ENCODE peak calls at places on chromosomes 6 and 20, in six cellular contexts. L is activated B cell treated with CpG ODN at 0.5 μM for 24 hours; C is stimulated activated CD4-positive, alpha-beta T cell treated with anti-CD3 and anti-CD28 coated beads, TNF-alpha, amount 100 ng/mL, for 48 hours; G is right lobe of liver; J is activated CD4-positive, alpha-beta memory T cell treated with anti-CD3 and anti-CD28 coated beads for 36 hours; F is AG08395. H is an unnamed sample.

GRCh38 chr20:32764000-32764960 is 2.1 kb downstream of the DNMT3B start:
- DNase-seq in L (no peak), C (no peak), G (no peak), J (no peak), F (no peak), H (no peak)

GRCh38 chr6:94893327-94893726 is 684.0 kb upstream of the MANEA start:
- DNase-seq in L (no peak), C (no peak), G (no peak), J (no peak), F (no peak), H (no peak)

GRCh38 chr20:47178277-47178676 is 178.2 kb downstream of the ZMYND8 start:
- DNase-seq in L (no peak), C (no peak), G (no peak), J (no peak), F (no peak), H (no peak)

GRCh38 chr6:157184202-157185015 is 138.9 kb downstream of the TMEM242 start:
- DNase-seq in L (peak), C (peak), G (peak), J (peak), F (peak), H (peak)

GRCh38 chr6:43173496-43174262 is 2.6 kb downstream of the SRF start:
- DNase-seq in L (no peak), C (no peak), G (no peak), J (peak), F (no peak), H (no peak)

GRCh38 chr6:113860165-113860955 is 3.2 kb downstream of the MARCKS start:
- DNase-seq in L (peak), C (no peak), G (peak), J (no peak), F (peak), H (no peak)

GRCh38 chr6:17881085-17881883 is 106.2 kb downstream of the KIF13A start:
- DNase-seq in L (no peak), C (no peak), G (no peak), J (no peak), F (no peak), H (no peak)

GRCh38 chr20:62069741-62070216 is 4.1 kb upstream of the TAF4 start:
- DNase-seq in L (no peak), C (no peak), G (no peak), J (no peak), F (peak), H (no peak)

GRCh38 chr6:968791-969190 is 275.9 kb upstream of the EXOC2 start:
- DNase-seq in L (no peak), C (no peak), G (no peak), J (no peak), F (no peak), H (no peak)

GRCh38 chr6:7846971-7847818 is 63.4 kb downstream of the TXNDC5 start:
- DNase-seq in L (no peak), C (no peak), G (no peak), J (no peak), F (peak), H (no peak)

GRCh38 chr6:41098366-41098765 is 25.6 kb downstream of the NFYA start:
- DNase-seq in L (no peak), C (no peak), G (no peak), J (no peak), F (no peak), H (no peak)

GRCh38 chr6:134593887-134594286 is 276.0 kb upstream of the SGK1 start:
- DNase-seq in L (no peak), C (no peak), G (no peak), J (no peak), F (no peak), H (no peak)

GRCh38 chr6:34813028-34813742 is 21.3 kb downstream of the BLTP3A start:
- DNase-seq in L (no peak), C (no peak), G (no peak), J (no peak), F (no peak), H (peak)

GRCh38 chr6:139951172-139951571 is 576.7 kb upstream of the CITED2 start:
- DNase-seq in L (no peak), C (no peak), G (no peak), J (no peak), F (no peak), H (peak)

GRCh38 chr6:133297657-133298056 is 56.5 kb downstream of the EYA4 start:
- DNase-seq in L (no peak), C (no peak), G (no peak), J (no peak), F (no peak), H (no peak)

GRCh38 chr6:146850238-146850896 is 251.6 kb downstream of the ADGB start:
- DNase-seq in L (no peak), C (peak), G (no peak), J (peak), F (peak), H (no peak)

GRCh38 chr20:31570735-31571617 is 34.1 kb upstream of the ID1 start:
- DNase-seq in L (no peak), C (no peak), G (peak), J (no peak), F (peak), H (no peak)

GRCh38 chr20:12847862-12848261 is 160.9 kb upstream of the SPTLC3 start:
- DNase-seq in L (no peak), C (no peak), G (no peak), J (no peak), F (no peak), H (no peak)

GRCh38 chr6:166411271-166411670 is 28.5 kb upstream of the MPC1 start:
- DNase-seq in L (no peak), C (no peak), G (no peak), J (no peak), F (no peak), H (no peak)

GRCh38 chr6:10837009-10837691 is 1.2 kb downstream of the MAK start:
- DNase-seq in L (peak), C (peak), G (peak), J (no peak), F (peak), H (no peak)

GRCh38 chr6:6656287-6656686 is 67.8 kb downstream of the LY86 start:
- DNase-seq in L (no peak), C (no peak), G (no peak), J (peak), F (no peak), H (no peak)

GRCh38 chr6:137589067-137589848 is 95.1 kb upstream of the OLIG3 start:
- DNase-seq in L (no peak), C (peak), G (no peak), J (peak), F (peak), H (peak)

GRCh38 chr6:113595921-113596376 is 261.2 kb upstream of the MARCKS start:
- DNase-seq in L (no peak), C (no peak), G (no peak), J (no peak), F (peak), H (no peak)

GRCh38 chr6:76697585-76697984 is 625.1 kb upstream of the IMPG1 start:
- DNase-seq in L (no peak), C (no peak), G (no peak), J (no peak), F (peak), H (no peak)

GRCh38 chr6:98871821-98872220 is 37.4 kb downstream of the POU3F2 start:
- DNase-seq in L (no peak), C (no peak), G (no peak), J (no peak), F (no peak), H (no peak)

H was measured in NCI-H2171 treated with DMSO at 0.1 percent for 48 hours.